ENCODE peak calls at places on chromosomes 3 and 15, in eight cellular contexts. J, T, F, C, S, W, V and Z are unnamed samples.

GRCh38 chr15:96088592-96088991 is 241.9 kb upstream of the NR2F2 start:
- DNase-seq in W (no peak), C (no peak), F (no peak), T (no peak), J (no peak), S (no peak), V (no peak), Z (no peak)

GRCh38 chr3:97793415-97794019 is 28.3 kb upstream of the CRYBG3 start:
- DNase-seq in V (peak), S (no peak), T (peak), J (peak), F (peak), W (peak), C (peak), Z (peak)

GRCh38 chr15:68706256-68706655 is 114.4 kb downstream of the ANP32A start:
- DNase-seq in V (no peak), T (no peak), W (no peak), C (no peak), S (no peak), F (no peak), J (no peak), Z (no peak)

GRCh38 chr15:89728254-89728653 is 22.8 kb downstream of the MESP1 start:
- DNase-seq in W (no peak), J (no peak), F (no peak), C (no peak), T (no peak), S (no peak), V (no peak), Z (no peak)

GRCh38 chr3:65596511-65597224 is 442.1 kb downstream of the MAGI1 start:
- DNase-seq in V (no peak), W (no peak), S (no peak), F (no peak), J (peak), C (no peak), T (no peak), Z (no peak)

GRCh38 chr3:9955067-9955502 is 2.9 kb upstream of the PRRT3 start:
- DNase-seq in J (peak), C (no peak), S (no peak), F (no peak), W (peak), V (peak), T (no peak), Z (peak)

GRCh38 chr15:66359740-66360139 is 3.3 kb upstream of the TIPIN start:
- DNase-seq in T (no peak), V (no peak), F (no peak), S (no peak), W (no peak), J (no peak), C (peak), Z (peak)

GRCh38 chr15:71791975-71792374 is 18.4 kb upstream of the NR2E3 start:
- DNase-seq in W (no peak), T (no peak), F (no peak), V (no peak), S (no peak), J (no peak), C (no peak), Z (no peak)

GRCh38 chr3:165464736-165465135 is 268.6 kb upstream of the SLITRK3 start:
- DNase-seq in T (no peak), V (no peak), S (no peak), F (no peak), J (no peak), W (no peak), C (no peak), Z (no peak)

GRCh38 chr3:157427906-157428305 is 8.7 kb upstream of the PTX3 start:
- DNase-seq in S (no peak), W (no peak), F (no peak), T (no peak), J (no peak), V (no peak), C (no peak), Z (no peak)

GRCh38 chr3:155362808-155363689 is 69.6 kb upstream of the STRIT1 start:
- DNase-seq in F (no peak), W (no peak), T (no peak), S (no peak), V (no peak), C (no peak), J (no peak), Z (no peak)

GRCh38 chr3:110773413-110773954 is 298.1 kb upstream of the NECTIN3 start:
- DNase-seq in W (no peak), V (peak), J (no peak), S (no peak), F (no peak), C (no peak), T (no peak), Z (no peak)

GRCh38 chr15:39833515-39833981 is 50.9 kb upstream of the FSIP1 start:
- DNase-seq in F (no peak), V (no peak), T (no peak), J (no peak), S (no peak), C (no peak), W (no peak), Z (peak)

GRCh38 chr15:39304931-39305728 is 275.7 kb upstream of the THBS1 start:
- DNase-seq in V (no peak), T (no peak), C (no peak), S (no peak), W (no peak), J (no peak), F (no peak), Z (no peak)

GRCh38 chr3:134066539-134067310 is 37.0 kb upstream of the SLCO2A1 start:
- DNase-seq in T (no peak), F (no peak), W (no peak), S (no peak), C (no peak), V (no peak), J (no peak), Z (no peak)

GRCh38 chr3:23728651-23729117 is 77.1 kb upstream of the UBE2E1 start:
- DNase-seq in F (no peak), C (no peak), W (no peak), S (no peak), T (no peak), J (no peak), V (no peak), Z (no peak)

GRCh38 chr3:13115616-13115910 is 42.3 kb upstream of the IQSEC1 start:
- DNase-seq in V (no peak), W (no peak), S (no peak), C (no peak), T (no peak), F (no peak), J (no peak), Z (no peak)

GRCh38 chr15:91530951-91531582 is 322.4 kb upstream of the SLCO3A1 start:
- DNase-seq in S (no peak), W (no peak), T (no peak), J (no peak), F (no peak), V (no peak), C (no peak), Z (peak)

GRCh38 chr3:127443581-127444375 is 146.8 kb downstream of the TPRA1 start:
- DNase-seq in C (no peak), W (no peak), J (no peak), V (no peak), S (no peak), F (no peak), T (no peak), Z (no peak)

GRCh38 chr15:58043192-58043903 is 22.2 kb downstream of the ALDH1A2 start:
- DNase-seq in T (peak), W (no peak), V (no peak), C (peak), S (peak), J (peak), F (peak), Z (peak)

GRCh38 chr3:49276475-49277356 is at the start of gene C3orf62:
- DNase-seq in V (no peak), W (no peak), C (peak), F (no peak), J (peak), T (no peak), S (peak), Z (peak)

GRCh38 chr3:12070098-12070497 is 65.9 kb downstream of the SYN2 start:
- DNase-seq in T (no peak), C (no peak), W (no peak), V (no peak), S (no peak), J (no peak), F (no peak), Z (no peak)

GRCh38 chr3:71520186-71521020 is 63.1 kb downstream of the FOXP1 start:
- DNase-seq in F (no peak), S (no peak), T (no peak), V (no peak), J (no peak), C (peak), W (no peak), Z (no peak)

GRCh38 chr3:69542265-69543079 is 156.6 kb upstream of the FRMD4B start:
- DNase-seq in T (no peak), J (peak), S (no peak), F (no peak), W (no peak), C (no peak), V (no peak), Z (no peak)